ENCODE peak calls at places on chromosomes 3 and 15, in nine cellular contexts. C is brain microvascular endothelial cell, B is mammary epithelial cell, F is GM12865, J is fibroblast of the aortic adventitia, I is H1, M is A673, G is AG09309, E is AG04450. X is an unnamed sample.

GRCh38 chr15:59999558-60000112 is 4.5 kb upstream of the FOXB1 start:
- DNase-seq in G (no peak), J (no peak), I (peak), C (no peak), F (no peak), B (no peak), E (no peak), M (no peak), X (no peak)

GRCh38 chr15:40793216-40793989 is 13.5 kb upstream of the ZFYVE19 start:
- DNase-seq in G (peak), B (peak), I (no peak), E (peak), C (peak), M (peak), F (peak), J (peak), X (peak)

GRCh38 chr3:154616298-154616697 is 186.3 kb upstream of the GPR149 start:
- DNase-seq in M (no peak), E (no peak), G (no peak), B (no peak), F (peak), J (no peak), C (no peak), I (peak), X (no peak)

GRCh38 chr3:425094-425493 is 228.5 kb downstream of the CHL1 start:
- DNase-seq in C (no peak), M (no peak), E (no peak), J (no peak), G (no peak), I (no peak), B (no peak), F (no peak), X (no peak)

GRCh38 chr3:101898062-101898461 is 48.7 kb downstream of the NFKBIZ start:
- DNase-seq in J (no peak), E (no peak), B (no peak), G (no peak), F (no peak), C (no peak), I (no peak), M (no peak), X (no peak)

GRCh38 chr3:178047496-178047895 is 488.7 kb upstream of the KCNMB2 start:
- DNase-seq in G (no peak), M (no peak), I (no peak), C (no peak), B (no peak), E (no peak), F (no peak), J (no peak), X (no peak)

GRCh38 chr3:129530331-129530761 is 1.9 kb downstream of the RHO start:
- DNase-seq in G (peak), M (no peak), B (no peak), F (no peak), E (peak), J (peak), C (no peak), I (peak), X (no peak)

GRCh38 chr15:82146990-82147461 is 101.2 kb upstream of the MEX3B start:
- DNase-seq in J (peak), C (peak), B (peak), F (no peak), I (no peak), E (no peak), G (no peak), M (no peak), X (peak)

DNA sequence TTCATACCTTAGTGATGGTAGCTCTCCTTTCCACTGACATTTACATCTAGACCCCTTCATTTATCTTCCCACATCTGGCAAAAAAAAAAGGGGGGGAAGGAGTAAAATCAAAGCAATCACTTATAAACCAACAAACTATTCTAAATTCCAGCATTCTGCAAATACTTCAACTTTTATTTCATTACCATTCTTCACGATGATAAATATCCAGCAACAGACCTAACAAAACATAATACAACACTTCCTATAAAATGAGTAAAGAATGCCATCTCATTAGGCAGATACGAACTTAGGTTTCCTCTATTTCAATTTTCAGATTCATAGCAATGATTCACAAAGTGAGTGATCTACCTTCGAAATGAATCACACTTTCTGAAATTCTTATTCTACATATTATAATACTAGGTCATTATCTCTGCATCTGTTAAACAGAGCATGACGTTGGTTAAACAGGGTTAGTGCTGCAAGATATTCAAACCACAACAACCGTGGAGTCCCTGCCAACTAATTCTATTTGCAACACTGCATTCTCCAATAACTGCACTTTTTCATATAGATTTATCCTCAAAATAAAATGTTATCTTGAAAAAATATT is at the start of gene LRRFIP2:
- DNase-seq in I (no peak), F (peak), E (no peak), J (peak), C (peak), G (no peak), M (no peak), B (peak), X (no peak)
- TF ChIP-seq CTCF in I (no peak), F (no peak), E (no peak), J (no peak), C (no peak), G (no peak), M (no peak), B (no peak), X (no peak)

GRCh38 chr3:173066044-173066679 is 74.9 kb downstream of the SPATA16 start:
- DNase-seq in B (no peak), G (no peak), E (no peak), I (no peak), J (peak), F (peak), C (peak), M (peak), X (no peak)
- H3K4me3 ChIP-seq in B (no peak), G (no peak), E (no peak), I (no peak), J (no peak), F (no peak), C (no peak), M (no peak), X (no peak)

GRCh38 chr3:49674491-49674983 is 386 bp downstream of the APEH start:
- DNase-seq in C (no peak), J (no peak), F (no peak), M (no peak), E (no peak), I (no peak), B (no peak), G (no peak), X (no peak)
- TF ChIP-seq CTCF in C (no peak), J (no peak), F (no peak), M (no peak), E (no peak), I (no peak), B (peak), G (no peak), X (no peak)

DNA sequence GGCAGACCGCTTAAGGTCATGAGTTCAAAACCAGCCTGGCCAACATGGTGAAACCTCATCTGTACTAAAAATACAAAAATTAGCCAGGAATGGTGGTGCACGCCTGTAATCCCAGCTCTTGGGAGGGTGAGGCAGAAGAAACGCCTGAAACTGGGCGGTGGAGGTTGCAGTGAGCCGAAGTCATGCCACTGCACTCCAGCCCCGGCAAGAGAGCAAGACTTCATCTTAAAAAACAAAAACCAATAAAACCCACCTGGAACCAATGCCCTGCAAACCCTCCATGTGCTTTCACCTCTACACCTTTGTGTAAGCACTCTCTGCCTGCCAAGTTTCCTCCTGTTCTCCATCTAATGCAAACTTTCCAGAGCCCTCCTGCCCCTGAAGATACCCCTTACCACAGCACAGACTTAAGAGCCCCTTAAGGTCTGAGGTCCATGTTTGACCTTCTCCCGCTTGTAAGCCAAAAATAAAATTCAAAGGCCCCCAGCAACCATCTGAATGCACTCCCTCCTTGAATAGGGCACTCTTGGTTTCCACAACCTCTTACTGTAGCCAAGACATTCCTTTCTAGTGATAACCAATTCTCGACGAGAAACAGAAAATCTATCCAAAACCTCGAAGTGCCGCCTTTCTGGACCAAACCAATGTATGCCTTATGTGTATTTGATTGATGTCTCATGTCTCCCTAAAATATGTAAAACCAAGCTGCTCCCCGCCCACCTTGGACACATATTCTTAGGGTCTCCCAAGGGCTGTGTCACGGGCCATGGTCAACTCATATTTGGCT is 3.0 kb downstream of the RPL32 start:
- DNase-seq in M (no peak), B (no peak), I (no peak), E (no peak), J (peak), C (no peak), F (no peak), G (no peak), X (no peak)
- H3K4me3 ChIP-seq in M (peak), B (peak), I (peak), E (peak), J (peak), C (peak), F (peak), G (no peak), X (no peak)

DNA sequence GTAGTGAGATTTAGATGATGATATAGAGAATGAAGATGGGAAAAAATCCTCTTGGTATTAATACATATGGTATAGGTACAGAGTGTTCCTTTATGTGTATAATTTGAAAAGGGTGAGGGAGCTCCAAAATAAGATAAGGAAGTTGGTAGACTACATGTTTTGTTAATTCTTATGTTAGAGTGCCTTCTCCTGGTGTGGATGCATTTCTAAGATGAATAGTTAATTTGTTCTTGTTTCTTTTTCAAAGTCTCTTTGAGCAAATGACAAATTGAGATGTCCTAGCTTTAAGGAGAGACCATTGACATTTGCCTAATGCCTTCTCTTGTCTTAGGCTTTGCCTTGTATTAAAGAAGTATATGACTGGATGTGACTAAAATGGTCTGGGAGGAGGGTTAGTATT is 34.1 kb downstream of the AKAP13 start:
- DNase-seq in M (no peak), I (no peak), F (peak), G (no peak), C (no peak), J (peak), E (no peak), B (peak), X (no peak)
- TF ChIP-seq CTCF in M (peak), I (no peak), F (peak), G (peak), C (no peak), J (no peak), E (peak), B (peak), X (no peak)

GRCh38 chr15:79432345-79433311 is 492 bp downstream of the MINAR1 start:
- DNase-seq in I (peak), E (no peak), G (no peak), J (peak), B (peak), C (no peak), F (no peak), M (peak), X (no peak)

GRCh38 chr15:79430901-79431635 is 1.1 kb upstream of the MINAR1 start:
- DNase-seq in G (no peak), J (peak), F (no peak), B (no peak), C (no peak), E (no peak), M (peak), I (peak), X (no peak)

GRCh38 chr15:79431636-79432344 is at the start of gene MINAR1:
- DNase-seq in I (peak), E (no peak), G (no peak), F (no peak), M (peak), C (peak), B (peak), J (peak), X (no peak)

GRCh38 chr15:79425591-79426295 is 6.4 kb upstream of the MINAR1 start:
- DNase-seq in E (no peak), B (no peak), C (no peak), G (no peak), I (no peak), J (no peak), F (no peak), M (no peak), X (no peak)

DNA sequence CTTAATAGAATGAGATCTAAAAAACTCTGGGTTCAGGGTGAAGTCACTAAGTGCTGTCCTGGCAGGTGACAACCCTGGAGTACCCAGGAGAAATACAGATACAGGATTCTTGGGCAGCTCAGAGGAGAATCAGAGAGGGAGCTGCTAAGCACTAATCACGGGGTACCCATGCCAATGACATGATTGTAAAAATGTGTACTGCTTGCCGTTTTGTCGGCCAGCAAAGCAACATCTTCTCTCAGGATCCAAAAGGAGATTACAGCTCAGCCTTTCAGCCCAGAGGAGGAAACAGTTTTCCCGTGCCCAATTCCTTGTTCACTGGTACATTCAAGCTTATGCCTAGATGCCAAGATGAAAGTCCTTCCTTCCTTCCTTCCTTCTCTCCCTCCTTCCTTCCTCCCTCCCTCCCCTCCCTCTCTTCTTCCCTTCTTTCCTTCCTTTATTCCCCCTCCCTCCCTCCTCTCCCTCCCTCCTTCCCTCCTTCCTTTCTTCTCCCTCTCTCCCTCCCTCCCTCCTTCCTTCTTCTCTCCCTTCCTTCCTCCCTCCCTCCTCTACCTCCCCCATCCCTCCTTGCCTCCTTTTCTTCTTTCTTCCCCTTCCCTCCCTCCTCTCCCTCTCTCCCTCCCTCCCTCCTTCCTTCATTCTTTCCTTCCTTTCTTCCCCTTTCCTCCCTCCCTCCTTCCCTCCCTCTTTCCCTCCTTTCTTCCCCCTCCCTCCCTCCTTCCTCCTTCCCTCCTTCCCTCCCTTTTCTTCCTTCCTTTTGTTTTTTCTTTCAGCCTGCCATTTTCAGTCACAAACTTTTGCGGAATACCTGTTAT is 4.1 kb upstream of the MINAR1 start:
- DNase-seq in B (no peak), J (no peak), C (no peak), F (no peak), I (no peak), G (no peak), M (no peak), E (no peak), X (no peak)
- H3K4me3 ChIP-seq in B (no peak), J (no peak), C (no peak), F (no peak), I (no peak), G (no peak), M (no peak), E (no peak), X (no peak)

X was measured in epithelial cell of proximal tubule.